ENCODE peak calls at places on chromosome 15, in ten cellular contexts. I is colonic mucosa, R is uterus, H is kidney, O is mammary epithelial cell, B is IMR-90, Z is HepG2, L is psoas muscle, A is left ventricle myocardium inferior, J is upper lobe of right lung. M is an unnamed sample.

GRCh38 chr15:62972814-62973213 is 69.7 kb upstream of the TPM1 start:
- DNase-seq in I (no peak), Z (no peak), A (no peak), R (no peak), O (peak), H (no peak), J (no peak), L (no peak), B (peak), M (peak)

GRCh38 chr15:57290192-57290591 is 86.1 kb upstream of the CGNL1 start:
- DNase-seq in A (no peak), L (no peak), Z (no peak), H (no peak), O (no peak), R (no peak), I (no peak), J (no peak), B (no peak), M (no peak)

GRCh38 chr15:85872125-85872524 is 77.4 kb upstream of the KLHL25 start:
- DNase-seq in A (no peak), J (no peak), O (no peak), R (no peak), Z (no peak), B (no peak), I (no peak), H (no peak), L (no peak), M (no peak)

GRCh38 chr15:50909044-50909342 is 510 bp downstream of the AP4E1 start:
- DNase-seq in Z (peak), B (no peak), I (no peak), L (no peak), J (no peak), A (no peak), O (peak), R (no peak), H (no peak), M (no peak)

GRCh38 chr15:45185069-45185779 is 2.5 kb downstream of the SHF start:
- DNase-seq in H (no peak), R (no peak), Z (no peak), O (no peak), A (no peak), B (no peak), J (no peak), L (no peak), I (no peak), M (no peak)

GRCh38 chr15:93823971-93824866 is 407.1 kb upstream of the MCTP2 start:
- DNase-seq in A (no peak), O (no peak), J (no peak), Z (no peak), L (no peak), I (no peak), R (no peak), B (no peak), H (no peak), M (no peak)

GRCh38 chr15:84915011-84915958 is 30.8 kb downstream of the SLC28A1 start:
- DNase-seq in L (peak), A (peak), Z (peak), O (peak), R (peak), J (peak), H (peak), B (peak), I (peak), M (no peak)

GRCh38 chr15:85752591-85752990 is 42.1 kb downstream of the KLHL25 start:
- DNase-seq in J (peak), R (peak), A (no peak), Z (no peak), H (peak), I (no peak), O (peak), L (no peak), B (no peak), M (no peak)

GRCh38 chr15:99130314-99130713 is 25.4 kb downstream of the SYNM start:
- DNase-seq in B (no peak), I (no peak), R (no peak), H (no peak), L (no peak), O (no peak), Z (no peak), A (no peak), J (no peak), M (no peak)

GRCh38 chr15:62063851-62064635 is 2.7 kb upstream of the C2CD4A start:
- DNase-seq in B (no peak), I (no peak), A (no peak), H (no peak), Z (no peak), J (no peak), R (no peak), O (peak), L (no peak), M (no peak)

GRCh38 chr15:41930221-41930866 is 36.5 kb upstream of the SPTBN5 start:
- DNase-seq in B (peak), I (peak), H (peak), J (peak), O (peak), L (peak), Z (peak), R (no peak), A (peak), M (peak)

GRCh38 chr15:37014137-37014536 is 86.2 kb downstream of the MEIS2 start:
- DNase-seq in L (no peak), H (no peak), Z (no peak), B (no peak), J (no peak), O (no peak), A (no peak), I (no peak), R (no peak), M (no peak)

GRCh38 chr15:86231864-86232801 is 152.5 kb downstream of the AGBL1 start:
- DNase-seq in R (peak), I (peak), J (no peak), O (peak), B (no peak), A (no peak), Z (peak), H (no peak), L (peak), M (no peak)

GRCh38 chr15:62603757-62604156 is 438.7 kb upstream of the C2CD4B start:
- DNase-seq in B (no peak), H (no peak), L (no peak), O (peak), I (peak), A (no peak), J (no peak), R (no peak), Z (no peak), M (no peak)

GRCh38 chr15:92467245-92467644 is 73.6 kb downstream of the ST8SIA2 start:
- DNase-seq in Z (no peak), J (no peak), I (no peak), O (no peak), A (no peak), B (no peak), L (no peak), H (no peak), R (no peak), M (no peak)

GRCh38 chr15:95017950-95018349 is 786.6 kb downstream of the MCTP2 start:
- DNase-seq in B (no peak), A (peak), O (peak), Z (no peak), I (peak), R (peak), L (peak), J (no peak), H (peak), M (no peak)

GRCh38 chr15:84810073-84810840 is 6.9 kb upstream of the ALPK3 start:
- DNase-seq in A (no peak), J (peak), R (peak), L (peak), H (no peak), I (no peak), Z (no peak), B (peak), O (no peak), M (no peak)

GRCh38 chr15:70502576-70502975 is 260.8 kb downstream of the UACA start:
- DNase-seq in R (no peak), A (no peak), B (no peak), J (peak), Z (no peak), O (no peak), L (no peak), H (no peak), I (no peak), M (no peak)

GRCh38 chr15:34795267-34796081 is at the start of gene ACTC1:
- DNase-seq in B (peak), J (peak), R (peak), O (peak), Z (no peak), H (peak), A (peak), L (peak), I (no peak), M (no peak)

GRCh38 chr15:55434989-55435825 is 26.9 kb downstream of the PIERCE2 start:
- DNase-seq in H (no peak), B (peak), A (no peak), I (peak), L (no peak), J (no peak), O (peak), R (no peak), Z (peak), M (peak)

GRCh38 chr15:99015677-99016568 is 8.3 kb upstream of the PGPEP1L start:
- DNase-seq in O (no peak), Z (no peak), A (no peak), I (no peak), H (peak), R (no peak), L (no peak), B (no peak), J (peak), M (no peak)

GRCh38 chr15:32822739-32823138 is 104.9 kb downstream of the GREM1 start:
- DNase-seq in A (no peak), H (no peak), L (no peak), I (no peak), O (no peak), J (no peak), R (no peak), Z (no peak), B (no peak), M (no peak)

GRCh38 chr15:53472883-53473282 is 286.6 kb downstream of the WDR72 start:
- DNase-seq in B (no peak), R (no peak), Z (no peak), O (no peak), J (no peak), I (no peak), A (no peak), H (no peak), L (no peak), M (no peak)

GRCh38 chr15:57455969-57456368 is 79.7 kb downstream of the CGNL1 start:
- DNase-seq in I (no peak), B (no peak), A (no peak), O (no peak), L (no peak), Z (no peak), J (no peak), R (no peak), H (no peak), M (no peak)

GRCh38 chr15:71114887-71115566 is at the start of gene THSD4:
- DNase-seq in J (peak), R (peak), A (peak), I (peak), H (peak), L (peak), Z (peak), B (peak), O (peak), M (no peak)

GRCh38 chr15:95025924-95026728 is 794.8 kb downstream of the MCTP2 start:
- DNase-seq in I (peak), B (peak), H (no peak), J (no peak), A (peak), L (peak), O (peak), Z (no peak), R (peak), M (peak)

GRCh38 chr15:85330941-85331588 is 49.3 kb upstream of the AKAP13 start:
- DNase-seq in B (peak), O (peak), R (peak), I (peak), J (peak), L (peak), A (peak), Z (peak), H (peak), M (no peak)

GRCh38 chr15:63560741-63561448 is 36.3 kb upstream of the FBXL22 start:
- DNase-seq in R (no peak), L (no peak), B (peak), J (no peak), I (no peak), H (no peak), O (no peak), Z (no peak), A (no peak), M (no peak)

DNA sequence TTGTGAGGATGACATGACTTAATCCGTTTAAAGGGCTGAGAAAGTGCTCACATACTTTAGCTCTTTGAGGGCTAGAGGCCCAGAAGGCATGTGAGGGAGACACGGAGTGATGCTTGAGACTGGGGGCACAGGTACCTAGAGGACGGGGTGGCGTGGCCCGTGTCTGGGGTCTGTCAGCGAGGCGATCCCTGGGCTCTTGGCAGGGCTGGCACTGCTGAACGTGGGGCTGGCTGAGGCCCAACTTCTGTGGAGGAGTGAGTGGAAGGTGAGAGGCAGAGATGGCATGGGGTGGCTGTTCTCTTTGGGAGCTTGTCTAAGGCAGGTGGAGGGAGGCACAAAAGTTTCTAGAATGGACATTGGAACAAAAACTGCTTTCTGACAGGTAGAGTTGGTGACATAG is 9.5 kb downstream of the SEMA4B start:
- DNase-seq in H (no peak), J (no peak), R (no peak), O (no peak), B (no peak), L (no peak), Z (no peak), I (no peak), A (peak), M (no peak)
- H3K4me3 ChIP-seq in H (no peak), J (no peak), R (no peak), O (no peak), B (no peak), L (no peak), Z (no peak), I (no peak), A (no peak), M (no peak)

DNA sequence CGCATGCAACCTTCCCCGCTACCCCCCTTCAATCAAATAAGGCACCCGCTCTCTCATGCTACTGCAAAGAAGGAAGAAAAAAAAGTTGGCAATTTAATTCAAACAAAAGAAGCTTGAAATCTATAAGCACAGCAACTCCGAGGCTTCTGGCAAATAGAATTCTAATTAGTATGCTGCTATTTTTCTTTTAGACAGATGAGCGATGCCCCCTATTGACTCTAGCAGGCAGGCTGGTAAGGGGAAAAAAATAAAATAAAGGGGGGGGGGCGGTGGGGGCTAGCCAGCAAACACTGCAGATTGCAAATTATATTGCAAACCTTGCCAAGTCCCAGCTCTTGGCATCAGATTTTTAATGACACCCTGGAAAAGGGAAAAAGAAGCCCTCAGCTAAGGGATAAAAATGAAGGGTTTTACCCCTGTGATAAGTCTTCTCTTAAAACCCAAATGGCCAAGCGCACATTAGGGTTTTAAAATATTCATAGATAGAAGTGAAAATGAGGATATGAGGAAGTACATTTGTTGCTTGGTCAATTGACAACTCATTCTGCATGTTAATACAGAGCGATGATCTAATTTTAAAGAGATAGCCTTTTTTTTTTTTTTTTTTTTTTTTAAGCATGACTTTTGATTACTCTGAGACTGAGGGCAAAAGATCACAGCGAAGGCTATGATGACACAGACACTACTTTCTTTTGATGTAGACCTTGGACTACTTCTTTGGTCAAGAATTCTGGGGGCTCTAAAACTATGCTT is 255.3 kb downstream of the NR2F2 start:
- DNase-seq in A (no peak), H (no peak), O (no peak), I (no peak), B (peak), L (no peak), J (no peak), Z (no peak), R (no peak), M (no peak)
- TF ChIP-seq CTCF in A (peak), H (peak), O (peak), I (no peak), B (peak), L (peak), J (peak), Z (no peak), R (peak), M (peak)

DNA sequence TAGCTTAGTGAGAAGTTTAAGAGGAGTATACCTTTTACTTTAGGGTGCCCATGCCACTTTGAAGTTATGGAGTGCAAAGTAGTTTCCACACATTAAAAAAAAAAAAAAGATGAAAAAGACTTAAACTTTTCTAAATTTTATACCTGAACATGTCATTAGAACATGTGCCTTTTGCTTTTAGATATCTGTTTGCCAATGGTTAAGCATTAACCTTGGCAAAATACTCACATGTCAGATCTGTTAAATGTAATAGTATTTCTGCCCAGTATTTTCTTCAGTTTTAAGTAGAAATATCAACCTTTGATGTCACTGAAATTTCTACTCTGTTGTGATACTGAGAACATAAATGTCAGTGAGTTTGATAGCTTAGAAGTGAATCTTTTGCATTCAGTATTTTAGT is 12.2 kb downstream of the ZFAND6 start:
- DNase-seq in O (no peak), L (no peak), H (no peak), I (no peak), A (no peak), R (no peak), B (no peak), Z (no peak), J (no peak), M (no peak)
- H3K27ac ChIP-seq in O (peak), L (no peak), H (no peak), I (no peak), A (peak), R (peak), B (peak), Z (peak), J (no peak), M (no peak)

GRCh38 chr15:68620721-68621528 is 42.1 kb downstream of the CORO2B start:
- DNase-seq in O (no peak), I (peak), R (peak), H (peak), A (peak), B (peak), J (peak), L (peak), Z (no peak), M (peak)
- H3K4me3 ChIP-seq in O (no peak), I (no peak), R (no peak), H (no peak), A (peak), B (no peak), J (no peak), L (no peak), Z (no peak), M (peak)

DNA sequence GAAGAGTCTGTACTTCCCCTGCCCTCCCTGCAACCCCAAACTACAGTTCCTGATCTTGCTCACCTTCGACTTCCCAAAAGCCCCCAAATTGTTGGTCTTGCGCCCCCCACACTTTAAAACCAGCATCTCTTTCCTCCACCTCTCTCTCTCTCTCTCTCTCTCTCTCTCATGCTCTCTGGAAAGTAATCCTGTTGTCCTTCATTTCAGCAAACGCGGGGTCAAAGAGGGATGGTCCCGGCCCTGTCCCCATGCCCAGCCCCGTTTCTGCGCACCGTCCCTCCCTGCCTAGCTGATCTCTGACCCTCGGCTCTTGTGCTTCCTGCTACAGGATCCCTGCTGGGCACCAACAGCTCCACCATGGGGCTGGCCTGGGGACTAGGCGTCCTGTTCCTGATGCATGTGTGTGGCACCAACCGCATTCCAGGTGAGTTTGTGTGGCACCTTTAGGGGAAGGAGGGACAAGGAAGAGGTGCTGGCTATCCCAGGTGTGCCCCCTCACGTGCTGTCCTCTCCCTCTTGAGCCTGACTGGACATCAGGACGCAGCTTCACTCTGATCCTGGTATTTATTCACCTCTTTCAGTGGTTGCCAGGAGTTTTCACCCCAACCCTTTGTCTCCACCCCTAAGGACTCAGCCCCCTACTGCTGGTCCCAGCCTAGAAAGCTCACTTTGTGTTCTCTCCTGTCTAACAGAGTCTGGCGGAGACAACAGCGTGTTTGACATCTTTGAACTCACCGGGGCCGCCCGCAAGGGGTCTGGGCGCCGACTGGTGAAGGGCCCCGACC is 814 bp downstream of the THBS1 start:
- DNase-seq in B (peak), R (peak), L (no peak), I (peak), O (peak), Z (peak), H (peak), A (peak), J (peak), M (no peak)
- TF ChIP-seq CTCF in B (peak), R (peak), L (no peak), I (no peak), O (peak), Z (peak), H (peak), A (peak), J (peak), M (peak)

DNA sequence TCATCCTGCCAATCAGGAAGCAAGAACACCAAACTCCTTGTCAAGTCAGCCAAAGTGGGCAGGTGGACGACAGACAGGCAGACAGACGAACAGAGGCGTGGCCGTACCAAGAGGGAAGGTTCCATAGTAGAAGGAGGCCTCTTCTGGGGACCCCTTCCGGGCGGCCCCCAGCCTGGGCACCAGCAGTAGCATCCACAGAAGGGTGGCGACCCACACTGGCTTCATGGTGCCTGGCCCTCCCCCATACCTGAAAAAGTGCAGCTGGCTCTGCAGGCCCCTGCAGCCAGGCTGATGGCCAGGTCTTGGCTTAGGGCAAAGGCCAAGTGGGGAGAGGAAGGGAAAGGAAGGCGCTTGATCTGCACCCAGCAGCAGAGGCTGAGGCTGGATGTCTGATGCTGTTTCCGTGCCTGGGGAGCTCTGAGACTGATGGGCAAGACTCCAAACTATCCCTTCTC is 630 bp downstream of the LCTL start:
- DNase-seq in Z (no peak), L (no peak), A (no peak), I (no peak), O (no peak), R (no peak), J (peak), B (no peak), H (no peak), M (no peak)
- H3K27ac ChIP-seq in Z (no peak), L (no peak), A (no peak), I (no peak), O (no peak), R (no peak), J (no peak), B (no peak), H (no peak), M (no peak)

GRCh38 chr15:65028921-65029735 is at the start of gene MTFMT:
- DNase-seq in A (peak), O (peak), H (peak), Z (peak), I (peak), L (peak), J (peak), R (peak), B (peak), M (no peak)

GRCh38 chr15:65034719-65035118 is 5.3 kb upstream of the MTFMT start:
- DNase-seq in I (no peak), H (no peak), B (no peak), R (no peak), L (no peak), J (no peak), A (no peak), O (no peak), Z (no peak), M (no peak)

GRCh38 chr15:65029736-65030208 is 333 bp upstream of the MTFMT start:
- DNase-seq in A (no peak), O (no peak), J (no peak), B (no peak), L (no peak), I (no peak), H (no peak), Z (no peak), R (no peak), M (no peak)

GRCh38 chr15:65033659-65034269 is 4.3 kb upstream of the MTFMT start:
- DNase-seq in I (peak), A (no peak), L (no peak), B (peak), J (no peak), R (no peak), Z (peak), O (peak), H (no peak), M (no peak)

GRCh38 chr15:65032823-65033537 is 3.5 kb upstream of the MTFMT start:
- DNase-seq in J (peak), B (peak), R (peak), A (peak), Z (peak), H (peak), I (peak), L (peak), O (peak), M (no peak)
- H3K4me3 ChIP-seq in J (no peak), B (no peak), R (no peak), A (no peak), Z (peak), H (no peak), I (no peak), L (no peak), O (no peak), M (no peak)

M was measured in AG04450.